ENCODE peak calls at places on chromosomes 16 and 17, in ten cellular contexts. F, U, C, N, G, S, J, A, K and D are unnamed samples.

GRCh38 chr17:68539536-68540469 is 27.6 kb downstream of the PRKAR1A start:
- DNase-seq in C (peak), U (no peak), S (no peak), N (no peak), A (peak), K (peak), F (no peak), G (peak), J (peak), D (no peak)

GRCh38 chr17:69415431-69415830 is 934 bp downstream of the MAP2K6 start:
- DNase-seq in A (no peak), S (no peak), G (no peak), F (no peak), J (no peak), C (no peak), K (no peak), N (no peak), U (no peak), D (no peak)

GRCh38 chr16:52184336-52184735 is 362.6 kb downstream of the TOX3 start:
- DNase-seq in G (no peak), S (no peak), U (no peak), J (no peak), N (no peak), K (no peak), A (no peak), F (no peak), C (no peak), D (no peak)

GRCh38 chr16:52584921-52585320 is 38.0 kb upstream of the TOX3 start:
- DNase-seq in S (no peak), N (no peak), K (no peak), J (no peak), G (no peak), F (no peak), U (no peak), C (no peak), A (no peak), D (no peak)

GRCh38 chr16:48332978-48333377 is 52.2 kb downstream of the SIAH1 start:
- DNase-seq in F (no peak), G (no peak), J (no peak), A (no peak), S (no peak), C (no peak), K (no peak), U (no peak), N (no peak), D (no peak)

GRCh38 chr16:61024180-61024900 is 1011.9 kb downstream of the CDH8 start:
- DNase-seq in C (no peak), N (no peak), F (no peak), S (no peak), J (no peak), K (no peak), U (no peak), G (no peak), A (no peak), D (no peak)

GRCh38 chr17:27793168-27793905 is 7.0 kb downstream of the NOS2 start:
- DNase-seq in S (no peak), G (no peak), K (peak), F (no peak), A (peak), U (no peak), C (no peak), N (no peak), J (peak), D (no peak)

GRCh38 chr16:17832738-17833137 is 362.0 kb upstream of the XYLT1 start:
- DNase-seq in F (no peak), C (no peak), U (no peak), G (no peak), S (no peak), J (no peak), K (no peak), A (no peak), N (no peak), D (no peak)

GRCh38 chr17:82978765-82979349 is 100.6 kb upstream of the METRNL start:
- DNase-seq in C (no peak), G (no peak), N (no peak), S (no peak), K (no peak), A (peak), J (no peak), U (no peak), F (no peak), D (no peak)

GRCh38 chr17:69088643-69089200 is 28.0 kb upstream of the ABCA9 start:
- DNase-seq in J (no peak), N (no peak), K (no peak), S (no peak), U (no peak), C (no peak), F (no peak), G (no peak), A (no peak), D (no peak)

GRCh38 chr16:10168258-10168657 is 14.0 kb downstream of the GRIN2A start:
- DNase-seq in U (no peak), A (no peak), S (no peak), J (no peak), F (no peak), C (no peak), N (no peak), G (no peak), K (peak), D (no peak)

GRCh38 chr17:40530988-40531971 is 29.9 kb upstream of the TNS4 start:
- DNase-seq in K (no peak), A (no peak), U (no peak), F (peak), N (peak), S (peak), C (no peak), G (no peak), J (no peak), D (no peak)